ENCODE peak calls at places on chromosome 16, in five cellular contexts. C is dorsolateral prefrontal cortex, D is brain microvascular endothelial cell, F is HFF-Myc, L is BJ. R is an unnamed sample.

GRCh38 chr16:88478115-88478514 is 25.0 kb downstream of the ZFPM1 start:
- DNase-seq in D (no peak), F (no peak), C (no peak), L (no peak), R (no peak)

GRCh38 chr16:28494141-28494851 is at the start of gene APOBR:
- DNase-seq in L (no peak), C (no peak), D (no peak), F (no peak), R (no peak)

GRCh38 chr16:3091551-3091950 is 7.5 kb downstream of the ZSCAN10 start:
- DNase-seq in F (no peak), L (no peak), C (no peak), D (no peak), R (no peak)

GRCh38 chr16:84058664-84059063 is 16.1 kb upstream of the SLC38A8 start:
- DNase-seq in C (peak), F (no peak), D (no peak), L (no peak), R (no peak)

GRCh38 chr16:15874745-15875314 is 13.6 kb downstream of the CEP20 start:
- DNase-seq in L (no peak), C (peak), F (peak), D (peak), R (no peak)

GRCh38 chr16:68490829-68491575 is 42.7 kb upstream of the SMPD3 start:
- DNase-seq in C (no peak), L (peak), F (no peak), D (peak), R (no peak)

GRCh38 chr16:55943257-55943656 is 68.1 kb upstream of the CES5A start:
- DNase-seq in C (no peak), F (no peak), L (peak), D (no peak), R (no peak)

GRCh38 chr16:82456683-82457082 is 170.1 kb upstream of the CDH13 start:
- DNase-seq in F (peak), L (peak), D (peak), C (peak), R (peak)

GRCh38 chr16:82031116-82032084 is 3.7 kb upstream of the HSD17B2 start:
- DNase-seq in D (peak), C (no peak), F (peak), L (peak), R (no peak)

GRCh38 chr16:56657555-56658430 is at the start of gene MT1F:
- DNase-seq in F (no peak), D (peak), C (peak), L (no peak), R (no peak)

GRCh38 chr16:4683255-4684029 is 9.9 kb upstream of the NUDT16L1 start:
- DNase-seq in D (no peak), C (no peak), L (no peak), F (no peak), R (no peak)

GRCh38 chr16:86306811-86307517 is 203.4 kb upstream of the FOXF1 start:
- DNase-seq in C (no peak), D (no peak), L (peak), F (peak), R (no peak)

GRCh38 chr16:86061771-86062170 is 162.8 kb downstream of the IRF8 start:
- DNase-seq in F (no peak), C (no peak), L (no peak), D (no peak), R (no peak)

GRCh38 chr16:80346160-80346632 is 194.6 kb upstream of the DYNLRB2 start:
- DNase-seq in C (no peak), F (no peak), D (peak), L (no peak), R (peak)

GRCh38 chr16:72921620-72922019 is 126.3 kb downstream of the ZFHX3 start:
- DNase-seq in C (peak), D (peak), F (no peak), L (no peak), R (peak)

GRCh38 chr16:49442805-49443204 is 69.2 kb downstream of the C16orf78 start:
- DNase-seq in D (no peak), L (no peak), C (no peak), F (no peak), R (no peak)

GRCh38 chr16:73047221-73047535 is 750 bp downstream of the ZFHX3 start:
- DNase-seq in C (no peak), D (no peak), L (peak), F (no peak), R (no peak)

GRCh38 chr16:84864266-84864955 is 44.6 kb downstream of the CRISPLD2 start:
- DNase-seq in C (no peak), F (no peak), D (no peak), L (no peak), R (no peak)

GRCh38 chr16:2260250-2260649 is 7.7 kb downstream of the RNPS1 start:
- DNase-seq in D (no peak), C (no peak), F (no peak), L (no peak), R (no peak)

GRCh38 chr16:50152807-50153647 is at the start of gene TENT4B:
- DNase-seq in D (peak), L (no peak), C (peak), F (peak), R (peak)

GRCh38 chr16:81526935-81527334 is 82.3 kb downstream of the CMIP start:
- DNase-seq in C (no peak), F (no peak), L (no peak), D (peak), R (no peak)

GRCh38 chr16:65119905-65120341 is 1.9 kb downstream of the CDH11 start:
- DNase-seq in L (peak), F (no peak), D (peak), C (peak), R (no peak)

GRCh38 chr16:84286568-84287220 is 8.0 kb upstream of the WFDC1 start:
- DNase-seq in F (no peak), L (no peak), C (no peak), D (peak), R (peak)

GRCh38 chr16:73058616-73059409 is 10.9 kb upstream of the ZFHX3 start:
- DNase-seq in D (peak), F (no peak), L (no peak), C (no peak), R (no peak)

GRCh38 chr16:89104930-89105571 is 11.4 kb downstream of the ACSF3 start:
- DNase-seq in D (no peak), L (no peak), C (no peak), F (no peak), R (no peak)

GRCh38 chr16:87393680-87394055 is 1.5 kb downstream of the MAP1LC3B start:
- DNase-seq in C (no peak), D (no peak), L (no peak), F (no peak), R (no peak)

GRCh38 chr16:57757883-57758282 is 22.3 kb downstream of the KATNB1 start:
- DNase-seq in L (no peak), F (no peak), C (no peak), D (no peak), R (no peak)

GRCh38 chr16:86975445-86975844 is 341.7 kb downstream of the C16orf95 start:
- DNase-seq in D (peak), C (no peak), L (no peak), F (peak), R (no peak)

GRCh38 chr16:17846030-17846429 is 375.3 kb upstream of the XYLT1 start:
- DNase-seq in L (no peak), D (no peak), C (no peak), F (no peak), R (no peak)

GRCh38 chr16:73565263-73565662 is 517.3 kb upstream of the ZFHX3 start:
- DNase-seq in D (no peak), C (no peak), L (no peak), F (no peak), R (no peak)

GRCh38 chr16:70250748-70251650 is 741 bp downstream of the EXOSC6 start:
- DNase-seq in C (no peak), F (no peak), D (peak), L (no peak), R (no peak)

GRCh38 chr16:54359086-54359485 is 72.5 kb upstream of the IRX3 start:
- DNase-seq in D (no peak), L (no peak), F (no peak), C (no peak), R (no peak)

GRCh38 chr16:87850009-87851006 is 19.0 kb downstream of the SLC7A5 start:
- DNase-seq in D (no peak), L (no peak), C (peak), F (no peak), R (no peak)

GRCh38 chr16:63816304-63816703 is 1305.6 kb downstream of the CDH11 start:
- DNase-seq in C (no peak), F (no peak), D (no peak), L (no peak), R (no peak)

GRCh38 chr16:74999683-75000480 is 1.1 kb downstream of the ZNRF1 start:
- DNase-seq in D (no peak), L (no peak), C (peak), F (no peak), R (no peak)

DNA sequence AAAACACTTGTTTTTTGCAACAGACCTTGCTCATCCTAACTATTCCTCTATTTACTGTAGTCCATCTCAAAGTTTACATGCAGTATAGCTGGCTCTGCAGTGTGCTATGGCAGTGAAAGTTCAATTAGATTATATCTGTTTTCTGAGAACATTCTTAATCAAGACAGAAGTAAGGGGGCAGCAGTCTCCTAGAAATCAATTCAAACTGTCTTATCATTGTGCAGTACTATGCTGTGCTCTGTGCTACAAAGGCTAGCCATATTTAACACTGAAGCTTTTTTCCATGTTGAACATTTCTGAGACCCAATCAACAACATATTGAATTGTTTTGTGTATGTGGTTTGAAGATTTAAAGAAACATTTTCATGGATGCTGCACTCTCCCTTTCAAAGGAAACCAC is 11.4 kb downstream of the NETO2 start:
- DNase-seq in L (no peak), F (no peak), C (no peak), D (no peak), R (no peak)
- TF ChIP-seq CTCF in L (no peak), F (no peak), C (no peak), D (no peak), R (peak)

GRCh38 chr16:19073344-19073743 is 5.9 kb downstream of the COQ7 start:
- DNase-seq in L (no peak), C (no peak), F (no peak), D (no peak), R (no peak)
- TF ChIP-seq CTCF in L (no peak), C (no peak), F (no peak), D (no peak), R (no peak)

GRCh38 chr16:11232852-11233726 is 22.9 kb downstream of the SOCS1 start:
- DNase-seq in D (no peak), F (no peak), L (no peak), C (no peak), R (no peak)
- TF ChIP-seq CTCF in D (no peak), F (no peak), L (no peak), C (no peak), R (no peak)

GRCh38 chr16:23510154-23510914 is at the start of gene GGA2:
- DNase-seq in C (peak), L (peak), F (peak), D (peak), R (peak)
- TF ChIP-seq CTCF in C (peak), L (no peak), F (no peak), D (peak), R (no peak)

DNA sequence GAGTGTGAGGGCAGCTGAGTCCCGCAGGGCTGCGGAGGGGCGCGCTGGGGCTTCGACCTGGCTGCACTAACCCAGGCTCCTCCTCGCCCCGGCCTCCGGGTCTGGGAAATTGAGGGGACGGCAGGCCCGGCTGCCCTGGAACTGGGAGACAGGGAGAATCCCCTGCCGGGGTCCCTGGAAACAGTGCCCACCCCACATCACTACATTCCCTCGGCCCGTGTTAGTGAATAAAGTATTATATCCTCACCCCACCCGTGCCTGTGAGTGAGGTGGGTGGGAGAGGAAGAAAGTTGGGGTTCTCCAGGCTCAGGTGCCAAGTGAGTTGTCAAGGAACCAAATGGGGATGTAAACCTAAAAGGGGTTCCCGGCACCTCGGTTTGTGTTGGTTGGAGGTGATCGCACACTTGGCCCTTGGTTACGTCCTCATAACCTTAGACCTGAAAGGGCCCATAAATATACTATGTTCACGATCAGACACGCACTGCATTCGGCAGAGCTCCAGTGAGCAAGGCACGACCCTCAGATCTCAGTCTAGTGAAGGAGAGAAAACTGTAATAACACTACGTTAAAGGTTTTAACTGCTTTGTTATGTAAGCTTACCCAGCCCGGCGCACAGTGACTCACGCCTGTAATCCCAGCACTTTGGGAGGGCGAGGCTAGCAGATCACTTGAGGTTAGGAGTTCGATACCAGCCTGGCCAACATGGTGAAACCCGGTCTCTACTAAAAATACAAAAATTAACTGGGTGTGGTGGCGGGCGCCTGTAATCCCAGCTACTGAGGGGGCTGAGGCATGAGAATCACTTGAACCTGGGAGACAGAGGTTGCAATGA is 11.2 kb downstream of the ZNF771 start:
- DNase-seq in D (no peak), L (no peak), C (no peak), F (no peak), R (no peak)
- TF ChIP-seq CTCF in D (no peak), L (no peak), C (no peak), F (no peak), R (peak)

GRCh38 chr16:24221219-24221618 is 34.9 kb upstream of the CACNG3 start:
- DNase-seq in L (no peak), D (no peak), C (no peak), F (no peak), R (no peak)
- TF ChIP-seq CTCF in L (no peak), D (no peak), C (no peak), F (no peak), R (no peak)

GRCh38 chr16:276360-277077 is 775 bp upstream of the RGS11 start:
- DNase-seq in D (no peak), F (no peak), C (no peak), L (no peak), R (no peak)
- TF ChIP-seq CTCF in D (no peak), F (no peak), C (no peak), L (no peak), R (no peak)

GRCh38 chr16:20676867-20677266 is 20.6 kb downstream of the ACSM1 start:
- DNase-seq in C (no peak), D (no peak), L (no peak), F (no peak), R (no peak)
- TF ChIP-seq CTCF in C (no peak), D (no peak), L (no peak), F (no peak), R (no peak)

DNA sequence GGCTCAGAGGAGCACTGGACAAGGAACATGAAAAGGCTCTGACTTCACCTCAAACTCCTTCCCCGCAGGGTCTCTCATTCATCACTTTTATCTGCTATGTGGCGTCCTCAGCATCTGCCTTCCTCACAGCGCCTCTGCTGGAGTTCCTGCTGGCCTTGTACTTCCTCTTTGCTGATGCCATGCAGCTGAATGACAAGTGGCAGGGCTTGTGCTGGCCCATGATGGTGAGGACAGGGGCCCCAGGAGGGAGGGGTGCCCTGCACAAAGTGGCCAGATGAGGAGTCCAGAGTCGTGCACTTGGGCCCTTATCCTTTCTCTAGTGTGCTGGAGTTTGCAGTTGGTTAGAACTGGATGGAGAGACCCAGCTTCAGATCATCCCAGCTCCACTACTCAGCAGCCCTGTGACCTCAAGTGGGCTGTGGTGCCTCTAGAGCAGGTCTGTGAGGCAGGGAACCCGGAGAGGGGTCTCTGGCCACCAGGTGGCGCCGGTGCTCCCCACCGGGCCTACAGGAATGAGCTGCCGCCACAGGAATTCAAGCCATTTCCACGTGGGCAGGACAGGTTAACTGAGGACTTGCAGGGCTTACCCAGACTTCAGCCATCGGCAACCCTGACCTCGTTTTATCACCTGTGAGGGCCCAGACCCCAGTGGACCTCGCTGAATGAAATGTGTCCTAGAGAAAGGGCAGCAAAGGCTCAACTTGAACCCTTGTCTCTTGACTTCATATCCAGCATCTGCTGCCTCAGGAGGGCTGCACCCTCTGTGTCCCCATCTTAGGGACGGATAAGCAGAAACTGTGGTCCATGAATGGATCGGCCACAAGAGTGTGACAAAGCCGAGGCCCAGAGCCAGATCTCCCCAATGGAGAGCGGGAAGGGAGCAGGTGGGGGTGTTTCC is 4.0 kb downstream of the CMTM3 start:
- DNase-seq in C (peak), F (peak), L (peak), D (peak), R (peak)
- TF ChIP-seq CTCF in C (peak), F (peak), L (peak), D (peak), R (peak)

GRCh38 chr16:67326472-67327309 is at the start of the genes KCTD19 and LRRC36:
- DNase-seq in C (peak), F (no peak), L (no peak), D (no peak), R (peak)
- TF ChIP-seq CTCF in C (no peak), F (peak), L (peak), D (peak), R (peak)

R was measured in osteocyte.